ENCODE peak calls at places on chromosome 19, in six cellular contexts. O is psoas muscle; R is heart left ventricle; S is CD8-positive, alpha-beta T cell; K is fibroblast of lung; B is PC-9. F is an unnamed sample. For H3K4me1, the result is how much of the 10 kb centered on the place peaks cover.

GRCh38 chr19:917323-918151 is at the start of gene KISS1R:
- DNase-seq in O (no peak), R (no peak), S (no peak), K (no peak), B (peak), F (no peak)

GRCh38 chr19:27929399-27929798 is 1283.6 kb downstream of the UQCRFS1 start:
- DNase-seq in O (no peak), R (no peak), S (no peak), K (no peak), B (no peak), F (no peak)

GRCh38 chr19:33175886-33176669 is 18.1 kb upstream of the LRP3 start:
- DNase-seq in O (peak), R (no peak), S (peak), K (peak), B (peak), F (no peak)

GRCh38 chr19:8017808-8018207 is 12.4 kb upstream of the ELAVL1 start:
- DNase-seq in O (no peak), R (no peak), S (peak), K (no peak), B (no peak), F (peak)

GRCh38 chr19:55094456-55095259 is 19.0 kb downstream of the EPS8L1 start:
- DNase-seq in O (no peak), R (no peak), S (no peak), K (no peak), B (no peak), F (no peak)

GRCh38 chr19:11024259-11024658 is 63.4 kb downstream of the SMARCA4 start:
- DNase-seq in O (peak), R (no peak), S (no peak), K (no peak), B (no peak), F (no peak)

GRCh38 chr19:3132971-3133792 is 2.7 kb upstream of the GNA15 start:
- DNase-seq in O (peak), R (peak), S (peak), K (no peak), B (peak), F (no peak)

GRCh38 chr19:49058592-49058991 is 1.0 kb upstream of the CGB7 start:
- DNase-seq in O (peak), R (no peak), S (no peak), K (no peak), B (no peak), F (peak)

GRCh38 chr19:798415-799075 is 1.3 kb downstream of the PTBP1 start:
- DNase-seq in O (no peak), R (peak), S (no peak), K (no peak), B (no peak), F (peak)

GRCh38 chr19:53621885-53622710 is 9.7 kb upstream of the DPRX start:
- DNase-seq in O (no peak), R (no peak), S (no peak), K (no peak), B (no peak), F (no peak)

GRCh38 chr19:3276341-3276799 is 51.9 kb downstream of the CELF5 start:
- DNase-seq in O (no peak), R (no peak), S (no peak), K (no peak), B (peak), F (peak)

GRCh38 chr19:10521461-10522216 is 4.4 kb upstream of the S1PR5 start:
- DNase-seq in O (no peak), R (no peak), S (no peak), K (no peak), B (no peak), F (no peak)

GRCh38 chr19:55178781-55179569 is 1.1 kb downstream of the SYT5 start:
- DNase-seq in O (peak), R (peak), S (peak), K (peak), B (no peak), F (peak)

GRCh38 chr19:47438793-47439220 is 19.5 kb upstream of the MEIS3 start:
- DNase-seq in O (no peak), R (no peak), S (no peak), K (no peak), B (peak), F (no peak)

GRCh38 chr19:58560921-58561320 is 2.5 kb upstream of the UBE2M start:
- DNase-seq in O (peak), R (no peak), S (no peak), K (no peak), B (no peak), F (no peak)

GRCh38 chr19:58563034-58563573 is 4.7 kb upstream of the UBE2M start:
- DNase-seq in O (peak), R (peak), S (no peak), K (no peak), B (no peak), F (peak)

GRCh38 chr19:58560007-58560887 is 1.8 kb upstream of the UBE2M start:
- DNase-seq in O (peak), R (no peak), S (no peak), K (no peak), B (no peak), F (peak)

GRCh38 chr19:58562126-58563033 is 4.0 kb upstream of the UBE2M start:
- DNase-seq in O (peak), R (peak), S (no peak), K (peak), B (no peak), F (peak)

GRCh38 chr19:58561373-58562125 is 3.1 kb upstream of the UBE2M start:
- DNase-seq in O (peak), R (no peak), S (no peak), K (no peak), B (no peak), F (no peak)
- H3K4me1 ChIP-seq in O (under half), R (under half), S (under half), K (under half), B (under half), F (under half)

DNA sequence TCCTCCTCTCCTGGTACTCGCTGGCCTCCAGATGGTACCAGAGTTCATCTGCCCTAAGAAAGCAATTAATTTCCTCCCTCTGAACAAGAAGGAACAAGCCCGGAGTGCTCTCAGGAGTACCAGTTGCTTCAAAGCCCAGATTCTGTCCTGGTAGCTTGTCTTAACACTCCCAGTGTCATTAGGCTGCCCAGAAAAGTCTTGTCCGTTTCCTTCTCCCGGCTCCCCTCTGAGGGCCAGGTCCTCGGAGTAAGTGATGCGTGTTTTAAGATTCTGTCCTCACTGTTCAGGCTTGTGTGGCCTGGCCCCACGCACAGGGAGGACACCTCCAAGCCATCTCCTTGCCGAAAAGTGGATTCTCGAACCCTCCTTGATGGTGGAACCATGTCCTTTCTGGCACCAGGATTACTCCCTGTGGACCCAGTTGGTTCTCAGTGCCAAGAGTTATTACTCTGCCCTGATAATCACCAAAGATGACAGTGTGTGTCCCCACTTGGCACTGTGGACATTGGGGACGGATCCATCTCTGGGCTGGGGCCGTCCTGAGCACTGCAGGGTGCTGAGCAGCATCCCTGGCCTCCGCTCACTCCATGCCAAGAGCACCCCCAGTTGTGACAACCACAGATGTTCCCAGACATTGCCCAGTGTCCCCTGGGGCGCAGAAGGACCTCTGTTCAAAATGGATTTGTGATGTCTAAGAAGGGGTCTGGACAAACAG is 52.5 kb downstream of the RFX2 start:
- DNase-seq in O (no peak), R (no peak), S (no peak), K (no peak), B (no peak), F (peak)
- H3K27ac ChIP-seq in O (peak), R (peak), S (no peak), K (peak), B (peak), F (peak)

DNA sequence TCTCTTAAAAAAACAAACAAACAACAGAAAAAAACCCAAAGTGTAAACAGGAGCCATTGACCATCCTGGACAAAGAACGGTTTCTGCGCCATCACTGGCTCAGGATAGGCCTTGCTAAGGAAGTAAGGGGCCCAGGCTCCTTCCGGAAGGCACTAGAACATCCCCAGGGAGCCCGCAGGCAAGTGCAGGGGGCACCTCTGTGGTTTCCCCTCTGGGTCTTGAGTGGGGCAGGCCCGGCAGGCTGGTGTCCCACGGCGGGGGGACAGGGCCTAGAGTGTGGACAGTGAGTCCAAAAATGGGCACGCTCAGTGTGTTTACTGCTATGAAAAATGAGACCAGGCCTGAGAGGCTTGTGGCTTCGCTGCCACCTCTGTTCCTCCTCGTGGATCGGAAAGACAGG is 14.8 kb upstream of the RANBP3 start:
- DNase-seq in O (no peak), R (no peak), S (no peak), K (no peak), B (no peak), F (no peak)
- TF ChIP-seq CTCF in O (no peak), R (no peak), S (no peak), K (no peak), B (no peak), F (no peak)

GRCh38 chr19:35041548-35042055 is at the start of gene HPN:
- DNase-seq in O (peak), R (no peak), S (no peak), K (no peak), B (peak), F (no peak)

GRCh38 chr19:35042954-35043604 is 1.6 kb downstream of the HPN start:
- DNase-seq in O (no peak), R (no peak), S (no peak), K (no peak), B (no peak), F (no peak)

GRCh38 chr19:35043906-35044305 is 2.4 kb downstream of the HPN start:
- DNase-seq in O (no peak), R (no peak), S (no peak), K (no peak), B (no peak), F (no peak)

GRCh38 chr19:35040826-35041547 is 534 bp upstream of the HPN start:
- DNase-seq in O (peak), R (peak), S (no peak), K (peak), B (peak), F (peak)

GRCh38 chr19:35042056-35042730 is 672 bp downstream of the HPN start:
- DNase-seq in O (peak), R (no peak), S (no peak), K (no peak), B (no peak), F (no peak)
- H3K4me1 ChIP-seq in O (half or more), R (under half), S (under half), K (under half), B (under half), F (under half)

GRCh38 chr19:4375164-4375619 is 25.2 kb downstream of the SH3GL1 start:
- DNase-seq in O (peak), R (no peak), S (no peak), K (no peak), B (peak), F (peak)

GRCh38 chr19:4375620-4376228 is 24.6 kb downstream of the SH3GL1 start:
- DNase-seq in O (no peak), R (no peak), S (no peak), K (peak), B (no peak), F (no peak)

GRCh38 chr19:4373601-4374441 is 26.5 kb downstream of the SH3GL1 start:
- DNase-seq in O (peak), R (peak), S (no peak), K (peak), B (no peak), F (no peak)

GRCh38 chr19:4372630-4373367 is 27.5 kb downstream of the SH3GL1 start:
- DNase-seq in O (no peak), R (no peak), S (no peak), K (no peak), B (no peak), F (no peak)

DNA sequence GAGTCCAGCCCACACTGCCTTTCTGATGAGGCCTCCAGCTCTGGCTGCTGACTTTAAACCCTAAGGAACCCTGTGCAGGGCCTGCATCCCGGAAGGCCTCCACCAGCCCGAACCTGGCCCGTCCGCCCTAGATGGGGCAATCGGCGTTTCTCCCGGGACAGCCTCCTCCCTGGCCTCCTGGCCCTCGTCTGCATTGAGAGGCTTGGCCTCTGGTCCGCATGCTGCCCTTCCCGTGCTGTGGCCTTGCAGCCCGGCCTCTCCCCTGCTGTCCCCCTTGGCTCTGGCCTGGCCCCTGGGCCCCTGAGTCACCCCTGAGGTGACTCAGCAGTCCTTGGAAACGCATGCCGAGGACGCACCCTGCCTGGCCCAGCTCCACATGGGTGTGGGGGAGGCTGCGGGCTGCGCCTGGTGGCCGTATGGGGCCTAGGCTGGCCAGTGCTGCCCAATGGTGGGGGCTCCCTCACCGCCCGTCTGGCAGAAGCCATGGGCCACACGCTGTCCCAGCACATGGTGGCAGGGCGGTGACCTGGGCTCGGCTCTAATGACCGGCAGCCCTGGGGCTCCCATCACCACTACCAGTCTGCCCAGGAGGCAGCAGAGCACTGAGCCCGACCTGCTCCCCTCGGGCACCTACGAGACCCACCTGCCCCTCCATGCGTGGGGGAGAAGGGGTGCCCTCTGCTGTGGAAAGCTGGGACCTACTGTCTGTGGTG is 25.7 kb downstream of the SH3GL1 start:
- DNase-seq in O (peak), R (no peak), S (no peak), K (peak), B (peak), F (peak)
- H3K27ac ChIP-seq in O (peak), R (peak), S (no peak), K (peak), B (peak), F (peak)

DNA sequence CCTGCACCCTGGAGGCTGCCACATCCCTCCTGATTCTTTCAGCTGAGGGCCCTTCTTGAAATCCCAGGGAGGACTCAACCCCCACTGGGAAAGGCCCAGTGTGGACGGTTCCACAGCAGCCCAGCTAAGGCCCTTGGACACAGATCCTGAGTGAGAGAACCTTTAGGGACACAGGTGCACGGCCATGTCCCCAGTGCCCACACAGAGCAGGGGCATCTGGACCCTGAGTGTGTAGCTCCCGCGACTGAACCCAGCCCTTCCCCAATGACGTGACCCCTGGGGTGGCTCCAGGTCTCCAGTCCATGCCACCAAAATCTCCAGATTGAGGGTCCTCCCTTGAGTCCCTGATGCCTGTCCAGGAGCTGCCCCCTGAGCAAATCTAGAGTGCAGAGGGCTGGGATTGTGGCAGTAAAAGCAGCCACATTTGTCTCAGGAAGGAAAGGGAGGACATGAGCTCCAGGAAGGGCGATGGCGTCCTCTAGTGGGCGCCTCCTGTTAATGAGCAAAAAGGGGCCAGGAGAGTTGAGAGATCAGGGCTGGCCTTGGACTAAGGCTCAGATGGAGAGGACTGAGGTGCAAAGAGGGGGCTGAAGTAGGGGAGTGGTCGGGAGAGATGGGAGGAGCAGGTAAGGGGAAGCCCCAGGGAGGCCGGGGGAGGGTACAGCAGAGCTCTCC is 6.9 kb upstream of the CEACAM5 start:
- DNase-seq in O (no peak), R (no peak), S (no peak), K (no peak), B (no peak), F (peak)
- TF ChIP-seq CTCF in O (no peak), R (no peak), S (no peak), K (no peak), B (peak), F (peak)

GRCh38 chr19:38006361-38007045 is 99.5 kb downstream of the SIPA1L3 start:
- DNase-seq in O (no peak), R (no peak), S (no peak), K (no peak), B (no peak), F (no peak)

GRCh38 chr19:38004505-38005223 is 97.7 kb downstream of the SIPA1L3 start:
- DNase-seq in O (peak), R (peak), S (no peak), K (peak), B (peak), F (peak)

GRCh38 chr19:38003427-38004099 is 96.6 kb downstream of the SIPA1L3 start:
- DNase-seq in O (peak), R (peak), S (no peak), K (peak), B (peak), F (peak)

GRCh38 chr19:38004100-38004504 is 97.1 kb downstream of the SIPA1L3 start:
- DNase-seq in O (no peak), R (no peak), S (no peak), K (no peak), B (no peak), F (no peak)

GRCh38 chr19:38005224-38005614 is 98.2 kb downstream of the SIPA1L3 start:
- DNase-seq in O (no peak), R (no peak), S (no peak), K (no peak), B (no peak), F (no peak)
- H3K4me1 ChIP-seq in O (under half), R (under half), S (under half), K (under half), B (under half), F (under half)

DNA sequence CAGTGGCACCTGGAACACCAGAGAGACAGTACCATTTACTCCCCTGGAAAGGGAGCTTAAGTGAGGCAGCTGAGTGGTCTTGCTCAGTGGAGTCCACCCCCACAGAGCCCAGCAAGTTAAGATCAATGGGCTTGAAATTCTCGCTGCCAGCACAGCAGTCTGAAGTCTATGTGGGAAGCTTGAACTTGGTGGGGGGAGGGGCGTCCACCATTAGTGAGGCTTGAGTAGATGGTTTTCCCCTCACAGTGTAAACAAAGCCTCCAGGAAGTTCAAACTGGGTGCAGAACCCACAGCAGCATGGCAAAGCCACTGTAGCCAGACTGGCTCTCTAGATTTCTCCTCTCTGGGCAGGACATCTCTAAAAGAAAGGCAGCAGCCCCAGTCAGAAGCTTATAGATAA is 30.3 kb upstream of the CEACAM4 start:
- DNase-seq in O (no peak), R (no peak), S (no peak), K (no peak), B (no peak), F (no peak)
- H3K27ac ChIP-seq in O (no peak), R (no peak), S (no peak), K (no peak), B (no peak), F (no peak)

DNA sequence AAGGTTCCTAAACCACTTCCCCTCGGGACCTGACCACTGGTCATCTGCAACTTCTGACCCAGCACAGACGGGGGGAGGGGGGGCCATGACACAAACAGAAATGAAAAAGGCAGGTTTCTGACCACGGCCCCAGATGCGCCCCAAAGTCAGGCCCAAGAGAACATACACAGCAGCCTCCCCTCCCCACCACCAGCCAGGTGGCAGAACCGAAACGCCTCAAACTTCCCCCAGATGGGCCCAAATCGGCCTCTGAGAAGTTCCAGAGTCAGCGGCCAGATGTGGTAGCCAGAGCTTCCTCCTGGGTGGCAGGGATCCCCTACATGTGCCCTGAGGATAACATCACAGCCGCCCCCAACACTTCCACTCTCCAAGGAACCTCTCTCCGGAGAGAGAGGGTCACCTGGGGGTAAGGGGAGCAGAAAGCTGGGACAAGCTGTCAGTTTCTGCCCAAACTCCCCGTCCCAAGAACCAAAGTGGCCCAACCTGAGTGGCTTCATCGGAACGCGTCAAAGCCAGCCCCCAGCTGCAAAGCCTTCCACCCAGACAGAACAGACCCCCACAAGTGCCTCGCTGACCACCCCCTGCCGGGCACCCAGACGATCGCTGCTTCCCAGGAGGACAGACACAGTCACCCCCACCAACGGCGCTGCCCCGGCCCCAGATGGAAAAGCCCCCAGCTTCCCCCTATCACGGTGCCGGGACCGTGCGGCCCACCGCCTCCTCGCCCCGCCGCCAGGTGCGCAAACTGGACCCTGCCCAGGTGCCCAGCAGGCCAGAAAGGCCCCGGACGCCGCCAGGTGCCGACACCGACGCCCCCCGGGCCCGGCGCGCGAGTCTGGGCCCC is 800 bp downstream of the ELL start:
- DNase-seq in O (peak), R (peak), S (no peak), K (no peak), B (peak), F (peak)
- TF ChIP-seq CTCF in O (no peak), R (no peak), S (no peak), K (no peak), B (no peak), F (no peak)

F was measured in colonic mucosa.